ENCODE peak calls at places on chromosomes 16 and 17, in five cellular contexts. E is H9, C is mesendoderm, A is neuronal stem cell, Q is H1. X is an unnamed sample.

GRCh38 chr17:21174186-21174585 is 39.8 kb downstream of the TMEM11 start:
- DNase-seq in E (no peak), C (no peak), A (no peak), Q (no peak), X (no peak)

GRCh38 chr17:74514632-74515035 is 16.6 kb downstream of the CD300LB start:
- DNase-seq in E (no peak), C (no peak), A (no peak), Q (no peak), X (no peak)

GRCh38 chr17:27236710-27237315 is 57.1 kb upstream of the WSB1 start:
- DNase-seq in E (peak), C (peak), A (peak), Q (no peak), X (peak)

GRCh38 chr17:37678036-37678435 is 34.8 kb upstream of the DDX52 start:
- DNase-seq in E (no peak), C (no peak), A (no peak), Q (no peak), X (no peak)

GRCh38 chr16:11118479-11118878 is 137.5 kb downstream of the SOCS1 start:
- DNase-seq in E (no peak), C (no peak), A (no peak), Q (no peak), X (no peak)

GRCh38 chr17:10117581-10118001 is 80.8 kb downstream of the GAS7 start:
- DNase-seq in E (no peak), C (peak), A (no peak), Q (no peak), X (peak)

GRCh38 chr16:89565506-89566372 is 5.3 kb downstream of the RPL13 start:
- DNase-seq in E (peak), C (peak), A (no peak), Q (no peak), X (no peak)

GRCh38 chr16:87212026-87212425 is 105.2 kb downstream of the C16orf95 start:
- DNase-seq in E (no peak), C (no peak), A (no peak), Q (no peak), X (peak)

GRCh38 chr17:61285483-61286320 is 113.9 kb upstream of the TBX2 start:
- DNase-seq in E (peak), C (peak), A (no peak), Q (no peak), X (no peak)

GRCh38 chr16:49899991-49900690 is 44.2 kb upstream of the ZNF423 start:
- DNase-seq in E (no peak), C (no peak), A (no peak), Q (no peak), X (no peak)

GRCh38 chr17:45973099-45973838 is 25.8 kb upstream of the STH start:
- DNase-seq in E (no peak), C (no peak), A (no peak), Q (no peak), X (no peak)

GRCh38 chr17:36602030-36602737 is 801 bp downstream of the MRM1 start:
- DNase-seq in E (peak), C (peak), A (no peak), Q (no peak), X (peak)

DNA sequence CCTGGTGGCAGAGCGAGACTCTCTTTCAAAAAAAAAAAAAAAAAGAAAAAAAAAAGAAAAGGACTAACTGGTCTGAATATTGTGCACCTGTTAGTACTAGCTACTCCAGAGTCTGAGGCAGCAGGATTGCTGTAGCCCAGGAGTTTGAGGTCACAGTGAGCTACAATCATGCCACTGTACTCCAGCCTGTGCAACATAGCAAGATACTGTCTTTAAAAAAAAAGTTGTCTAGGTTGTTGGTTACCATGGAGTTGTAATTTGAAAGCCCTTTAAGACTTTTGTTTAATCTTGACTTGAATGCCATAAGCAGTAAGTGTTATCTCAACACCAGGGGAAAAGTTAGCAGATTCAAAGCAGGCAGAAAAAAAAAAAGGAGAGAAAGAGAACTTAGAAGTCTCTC is 10.9 kb upstream of the C16orf54 start:
- DNase-seq in E (no peak), C (no peak), A (no peak), Q (no peak), X (no peak)
- H3K23ac ChIP-seq in E (no peak), C (no peak), A (no peak), Q (no peak), X (no peak)

GRCh38 chr16:85926370-85926769 is 27.4 kb downstream of the IRF8 start:
- DNase-seq in E (no peak), C (peak), A (no peak), Q (no peak), X (no peak)
- H3K9ac ChIP-seq in E (no peak), C (no peak), A (no peak), Q (no peak), X (no peak)

GRCh38 chr17:2067048-2067452 is 12.1 kb downstream of the HIC1 start:
- DNase-seq in E (no peak), C (no peak), A (no peak), Q (no peak), X (no peak)
- H3K23ac ChIP-seq in E (no peak), C (no peak), A (no peak), Q (no peak), X (no peak)

DNA sequence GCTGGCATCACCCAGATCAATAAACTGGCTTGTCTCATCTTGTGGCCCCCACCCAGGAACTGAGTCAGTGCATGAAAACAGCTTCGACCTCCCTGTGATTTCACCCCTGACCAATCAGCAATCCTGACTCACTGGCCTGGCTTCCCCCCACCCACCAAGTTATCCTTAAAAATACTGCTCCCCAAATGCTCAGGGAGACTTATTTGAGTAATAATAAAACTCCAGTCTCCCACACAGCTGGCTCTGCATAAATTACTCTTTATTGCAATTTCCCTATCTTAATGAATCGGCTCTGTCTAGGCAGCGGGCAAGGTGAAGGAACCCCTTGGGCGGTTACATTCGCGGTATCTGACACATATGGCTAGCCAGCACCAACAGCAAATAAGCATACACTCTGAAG is 9.8 kb upstream of the RABEP1 start:
- DNase-seq in E (no peak), C (no peak), A (no peak), Q (no peak), X (no peak)
- H3K9ac ChIP-seq in E (no peak), C (no peak), A (no peak), Q (no peak), X (no peak)

DNA sequence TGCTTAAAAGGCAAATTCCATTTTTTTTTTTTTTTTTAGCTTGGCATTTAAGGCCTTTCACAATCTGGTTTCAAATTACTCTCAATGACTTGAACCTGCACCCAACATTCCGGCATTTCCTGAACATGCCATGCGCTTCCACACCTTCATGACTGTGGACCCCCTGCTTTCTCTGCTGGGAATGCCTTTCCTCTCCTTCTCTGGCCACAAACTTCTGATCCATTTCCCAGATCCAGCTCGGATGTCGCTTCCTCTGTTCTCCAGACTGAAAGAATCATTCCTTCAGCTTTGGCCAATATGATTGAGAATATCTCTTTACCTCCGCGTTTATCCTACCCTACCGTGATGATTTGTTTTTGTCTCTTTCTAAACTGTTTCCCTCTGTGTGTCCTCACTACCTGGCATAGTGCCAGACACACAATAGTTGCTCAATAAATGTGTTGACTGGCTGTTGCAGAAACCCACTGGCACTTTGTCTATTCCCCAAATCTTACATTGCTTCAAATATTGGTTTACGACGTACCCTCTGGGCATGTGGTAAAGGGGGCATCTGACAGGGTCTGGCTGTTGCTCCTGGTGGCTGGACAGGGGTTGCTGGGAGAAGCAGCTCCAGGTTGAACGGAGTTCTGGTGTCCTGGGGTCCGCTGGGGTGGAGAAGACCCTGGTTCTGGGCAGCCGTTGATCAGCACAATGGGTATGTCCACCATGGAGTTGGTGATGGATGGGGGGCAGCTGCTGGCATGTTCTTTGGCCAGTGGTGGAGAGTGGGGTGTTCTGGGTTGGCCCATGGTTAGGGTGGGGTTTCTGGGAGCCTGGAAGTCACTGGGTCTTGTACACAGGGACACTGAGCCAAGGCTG is 14.7 kb downstream of the TNS4 start:
- DNase-seq in E (no peak), C (no peak), A (no peak), Q (no peak), X (peak)
- H3K23ac ChIP-seq in E (no peak), C (no peak), A (no peak), Q (no peak), X (no peak)

DNA sequence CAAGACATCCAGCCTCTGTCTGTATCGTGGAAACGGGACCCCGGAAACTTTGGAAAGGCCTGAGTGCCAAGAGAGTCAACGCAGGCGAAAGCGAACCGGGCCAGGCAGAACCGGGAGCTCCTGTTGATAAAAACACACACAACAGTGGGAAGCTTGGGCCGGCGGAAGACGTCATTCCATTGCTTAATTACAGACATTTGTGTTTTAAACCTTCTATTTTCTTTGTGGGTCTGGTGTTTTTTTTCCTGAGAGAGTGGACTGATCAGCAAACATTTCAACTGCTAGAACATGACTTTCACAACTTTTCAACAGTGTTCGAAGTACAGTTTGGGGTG is 879 bp upstream of the RNF157 start:
- DNase-seq in E (no peak), C (no peak), A (no peak), Q (no peak), X (no peak)
- H3K9ac ChIP-seq in E (peak), C (peak), A (peak), Q (no peak), X (no peak)

GRCh38 chr17:50192873-50193274 is 8.6 kb downstream of the COL1A1 start:
- DNase-seq in E (no peak), C (no peak), A (no peak), Q (no peak), X (no peak)

GRCh38 chr17:50190278-50191069 is 11.0 kb downstream of the COL1A1 start:
- DNase-seq in E (no peak), C (no peak), A (no peak), Q (no peak), X (no peak)

GRCh38 chr17:50191070-50192045 is 10.1 kb downstream of the COL1A1 start:
- DNase-seq in E (no peak), C (no peak), A (no peak), Q (no peak), X (no peak)

GRCh38 chr17:50194441-50195195 is 6.8 kb downstream of the COL1A1 start:
- DNase-seq in E (no peak), C (no peak), A (no peak), Q (no peak), X (no peak)

GRCh38 chr17:50192116-50192872 is 9.1 kb downstream of the COL1A1 start:
- DNase-seq in E (no peak), C (no peak), A (no peak), Q (no peak), X (no peak)
- H3K23ac ChIP-seq in E (no peak), C (no peak), A (no peak), Q (no peak), X (no peak)

GRCh38 chr17:42579794-42580551 is 2.4 kb upstream of the PSMC3IP start:
- DNase-seq in E (no peak), C (no peak), A (no peak), Q (no peak), X (no peak)
- H3K9ac ChIP-seq in E (no peak), C (no peak), A (no peak), Q (no peak), X (no peak)

DNA sequence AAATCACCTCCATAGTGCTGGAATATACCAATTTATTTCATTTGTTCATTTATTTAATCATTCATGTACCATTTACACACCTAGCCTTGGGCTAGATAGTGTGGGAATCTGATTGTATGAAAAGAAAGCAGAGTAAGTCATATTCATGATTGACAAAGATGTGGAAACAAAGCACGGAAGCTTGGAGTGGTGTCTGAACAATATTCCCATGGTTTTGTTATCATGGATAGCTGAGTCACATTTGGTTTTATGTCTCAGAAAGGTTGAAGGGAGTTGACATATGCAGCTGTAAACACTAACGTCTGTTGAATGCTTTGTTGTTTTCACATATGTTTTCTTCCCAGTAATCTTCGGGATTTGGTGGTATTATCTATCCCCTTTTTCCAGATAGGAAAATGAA is 76.6 kb downstream of the MAP2K4 start:
- DNase-seq in E (no peak), C (no peak), A (no peak), Q (no peak), X (no peak)
- H3K23ac ChIP-seq in E (no peak), C (no peak), A (no peak), Q (no peak), X (no peak)

GRCh38 chr16:65118866-65119265 is 3.0 kb downstream of the CDH11 start:
- DNase-seq in E (no peak), C (no peak), A (no peak), Q (no peak), X (no peak)

GRCh38 chr16:65119905-65120341 is 1.9 kb downstream of the CDH11 start:
- DNase-seq in E (no peak), C (peak), A (peak), Q (no peak), X (no peak)

GRCh38 chr16:65116818-65117430 is 4.9 kb downstream of the CDH11 start:
- DNase-seq in E (no peak), C (no peak), A (no peak), Q (no peak), X (no peak)

GRCh38 chr16:65116216-65116615 is 5.6 kb downstream of the CDH11 start:
- DNase-seq in E (no peak), C (no peak), A (no peak), Q (no peak), X (no peak)

GRCh38 chr16:65117701-65118448 is 4.0 kb downstream of the CDH11 start:
- DNase-seq in E (peak), C (peak), A (peak), Q (no peak), X (peak)
- H3K9ac ChIP-seq in E (no peak), C (no peak), A (no peak), Q (no peak), X (no peak)